ENCODE peak calls at places on chromosomes 7 and 10, in eight cellular contexts. One of them, this sample, is unnamed.

GRCh38 chr10:131694168-131694962 is 206.4 kb upstream of the PPP2R2D start:
- DNase-seq in heart right ventricle: no peak
- DNase-seq in NB4: no peak
- DNase-seq in Peyer's patch: no peak
- DNase-seq in fibroblast of lung: no peak
- DNase-seq in AG09309: no peak
- DNase-seq in left ventricle myocardium inferior: no peak
- DNase-seq in bronchial epithelial cell: no peak
- DNase-seq in this sample: peak

GRCh38 chr7:8201846-8202441 is 60.0 kb downstream of the ICA1 start:
- DNase-seq in bronchial epithelial cell: peak
- DNase-seq in AG09309: no peak
- DNase-seq in fibroblast of lung: no peak
- DNase-seq in Peyer's patch: no peak
- DNase-seq in NB4: no peak
- DNase-seq in heart right ventricle: no peak
- DNase-seq in left ventricle myocardium inferior: no peak
- DNase-seq in this sample: no peak

GRCh38 chr7:19772323-19772722 is 1.1 kb downstream of the TMEM196 start:
- DNase-seq in Peyer's patch: no peak
- DNase-seq in heart right ventricle: no peak
- DNase-seq in AG09309: no peak
- DNase-seq in fibroblast of lung: no peak
- DNase-seq in left ventricle myocardium inferior: no peak
- DNase-seq in bronchial epithelial cell: peak
- DNase-seq in NB4: no peak
- DNase-seq in this sample: no peak

GRCh38 chr10:35895331-35895730 is 253.2 kb upstream of the FZD8 start:
- DNase-seq in heart right ventricle: no peak
- DNase-seq in fibroblast of lung: no peak
- DNase-seq in AG09309: no peak
- DNase-seq in left ventricle myocardium inferior: no peak
- DNase-seq in bronchial epithelial cell: peak
- DNase-seq in NB4: no peak
- DNase-seq in Peyer's patch: no peak
- DNase-seq in this sample: no peak

GRCh38 chr10:78528749-78529204 is 495.1 kb downstream of the RPS24 start:
- DNase-seq in bronchial epithelial cell: no peak
- DNase-seq in left ventricle myocardium inferior: no peak
- DNase-seq in Peyer's patch: no peak
- DNase-seq in NB4: no peak
- DNase-seq in AG09309: no peak
- DNase-seq in fibroblast of lung: no peak
- DNase-seq in heart right ventricle: no peak
- DNase-seq in this sample: no peak

GRCh38 chr7:105787793-105788192 is 88.6 kb downstream of the ATXN7L1 start:
- DNase-seq in fibroblast of lung: no peak
- DNase-seq in Peyer's patch: no peak
- DNase-seq in AG09309: no peak
- DNase-seq in heart right ventricle: no peak
- DNase-seq in NB4: no peak
- DNase-seq in left ventricle myocardium inferior: no peak
- DNase-seq in bronchial epithelial cell: no peak
- DNase-seq in this sample: no peak

GRCh38 chr10:92697663-92698511 is 8.1 kb downstream of the HHEX start:
- DNase-seq in NB4: peak
- DNase-seq in heart right ventricle: no peak
- DNase-seq in AG09309: no peak
- DNase-seq in bronchial epithelial cell: no peak
- DNase-seq in Peyer's patch: no peak
- DNase-seq in fibroblast of lung: no peak
- DNase-seq in left ventricle myocardium inferior: no peak
- DNase-seq in this sample: no peak

GRCh38 chr10:18406136-18406535 is 245.3 kb downstream of the NSUN6 start:
- DNase-seq in fibroblast of lung: no peak
- DNase-seq in Peyer's patch: no peak
- DNase-seq in NB4: peak
- DNase-seq in left ventricle myocardium inferior: no peak
- DNase-seq in heart right ventricle: no peak
- DNase-seq in AG09309: no peak
- DNase-seq in bronchial epithelial cell: no peak
- DNase-seq in this sample: no peak

GRCh38 chr10:102721954-102722353 is 7.5 kb downstream of the SFXN2 start:
- DNase-seq in AG09309: no peak
- DNase-seq in left ventricle myocardium inferior: no peak
- DNase-seq in Peyer's patch: no peak
- DNase-seq in bronchial epithelial cell: no peak
- DNase-seq in heart right ventricle: no peak
- DNase-seq in fibroblast of lung: no peak
- DNase-seq in NB4: no peak
- DNase-seq in this sample: no peak

GRCh38 chr7:116368960-116369359 is 130.6 kb upstream of the CAV2 start:
- DNase-seq in fibroblast of lung: no peak
- DNase-seq in NB4: no peak
- DNase-seq in Peyer's patch: no peak
- DNase-seq in bronchial epithelial cell: no peak
- DNase-seq in heart right ventricle: no peak
- DNase-seq in left ventricle myocardium inferior: no peak
- DNase-seq in AG09309: no peak
- DNase-seq in this sample: no peak

GRCh38 chr7:44186736-44187135 is 2.5 kb downstream of the GCK start:
- DNase-seq in NB4: no peak
- DNase-seq in fibroblast of lung: no peak
- DNase-seq in bronchial epithelial cell: no peak
- DNase-seq in left ventricle myocardium inferior: no peak
- DNase-seq in heart right ventricle: no peak
- DNase-seq in AG09309: no peak
- DNase-seq in Peyer's patch: no peak
- DNase-seq in this sample: no peak

DNA sequence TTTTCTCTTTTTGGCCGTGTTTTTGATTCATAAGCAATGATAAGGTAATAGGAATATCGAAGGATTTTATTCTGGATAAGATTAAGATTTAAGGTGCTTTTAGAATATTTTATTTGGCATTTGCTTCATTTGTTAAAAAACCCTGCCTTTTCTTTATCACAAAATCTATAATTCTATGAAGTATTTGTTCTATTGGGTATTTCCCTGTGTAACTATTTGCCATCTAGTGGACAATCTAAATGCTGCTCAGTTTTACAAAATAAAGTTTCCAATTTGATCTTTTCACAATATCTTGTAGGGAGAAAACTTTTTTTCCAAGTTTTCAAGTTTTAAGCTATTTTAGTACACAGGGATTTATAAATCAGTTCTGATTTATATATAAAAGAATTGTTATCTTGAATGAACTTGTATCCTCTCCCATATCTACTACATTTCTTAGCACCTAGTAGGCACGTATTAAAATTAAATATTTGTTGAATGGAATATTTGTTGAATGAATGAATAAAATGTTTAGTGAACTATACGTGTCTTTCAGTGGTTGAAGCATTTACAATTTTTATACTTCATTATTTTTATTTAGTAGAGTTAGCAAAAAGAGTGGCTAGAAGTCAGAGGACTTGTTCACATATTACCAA is 26.5 kb downstream of the ANKRD7 start:
- DNase-seq in Peyer's patch: no peak
- DNase-seq in AG09309: no peak
- DNase-seq in bronchial epithelial cell: no peak
- DNase-seq in fibroblast of lung: no peak
- DNase-seq in NB4: no peak
- DNase-seq in heart right ventricle: no peak
- DNase-seq in left ventricle myocardium inferior: no peak
- DNase-seq in this sample: no peak
- TF ChIP-seq CTCF in Peyer's patch: no peak
- TF ChIP-seq CTCF in AG09309: peak
- TF ChIP-seq CTCF in bronchial epithelial cell: peak
- TF ChIP-seq CTCF in fibroblast of lung: peak
- TF ChIP-seq CTCF in NB4: peak
- TF ChIP-seq CTCF in heart right ventricle: no peak
- TF ChIP-seq CTCF in left ventricle myocardium inferior: no peak
- TF ChIP-seq CTCF in this sample: no peak

GRCh38 chr7:87129332-87129731 is 22.9 kb upstream of the DMTF1 start:
- DNase-seq in fibroblast of lung: no peak
- DNase-seq in NB4: no peak
- DNase-seq in AG09309: no peak
- DNase-seq in bronchial epithelial cell: no peak
- DNase-seq in heart right ventricle: no peak
- DNase-seq in Peyer's patch: no peak
- DNase-seq in left ventricle myocardium inferior: no peak
- DNase-seq in this sample: no peak

GRCh38 chr7:87127019-87127418 is 25.2 kb upstream of the DMTF1 start:
- DNase-seq in left ventricle myocardium inferior: no peak
- DNase-seq in Peyer's patch: no peak
- DNase-seq in bronchial epithelial cell: no peak
- DNase-seq in NB4: no peak
- DNase-seq in heart right ventricle: no peak
- DNase-seq in AG09309: no peak
- DNase-seq in fibroblast of lung: no peak
- DNase-seq in this sample: no peak

GRCh38 chr7:87129836-87130235 is 22.4 kb upstream of the DMTF1 start:
- DNase-seq in NB4: no peak
- DNase-seq in fibroblast of lung: no peak
- DNase-seq in Peyer's patch: no peak
- DNase-seq in heart right ventricle: no peak
- DNase-seq in AG09309: no peak
- DNase-seq in bronchial epithelial cell: no peak
- DNase-seq in left ventricle myocardium inferior: no peak
- DNase-seq in this sample: no peak

GRCh38 chr7:87131806-87132205 is 20.4 kb upstream of the DMTF1 start:
- DNase-seq in NB4: no peak
- DNase-seq in fibroblast of lung: no peak
- DNase-seq in Peyer's patch: no peak
- DNase-seq in bronchial epithelial cell: no peak
- DNase-seq in heart right ventricle: no peak
- DNase-seq in left ventricle myocardium inferior: no peak
- DNase-seq in AG09309: no peak
- DNase-seq in this sample: no peak

GRCh38 chr7:87128883-87129282 is 23.4 kb upstream of the DMTF1 start:
- DNase-seq in left ventricle myocardium inferior: no peak
- DNase-seq in bronchial epithelial cell: no peak
- DNase-seq in Peyer's patch: no peak
- DNase-seq in AG09309: no peak
- DNase-seq in fibroblast of lung: no peak
- DNase-seq in heart right ventricle: no peak
- DNase-seq in NB4: no peak
- DNase-seq in this sample: no peak
- H3K4me3 ChIP-seq in left ventricle myocardium inferior: no peak
- H3K4me3 ChIP-seq in bronchial epithelial cell: no peak
- H3K4me3 ChIP-seq in Peyer's patch: no peak
- H3K4me3 ChIP-seq in AG09309: no peak
- H3K4me3 ChIP-seq in fibroblast of lung: no peak
- H3K4me3 ChIP-seq in heart right ventricle: no peak
- H3K4me3 ChIP-seq in NB4: no peak
- H3K4me3 ChIP-seq in this sample: no peak

DNA sequence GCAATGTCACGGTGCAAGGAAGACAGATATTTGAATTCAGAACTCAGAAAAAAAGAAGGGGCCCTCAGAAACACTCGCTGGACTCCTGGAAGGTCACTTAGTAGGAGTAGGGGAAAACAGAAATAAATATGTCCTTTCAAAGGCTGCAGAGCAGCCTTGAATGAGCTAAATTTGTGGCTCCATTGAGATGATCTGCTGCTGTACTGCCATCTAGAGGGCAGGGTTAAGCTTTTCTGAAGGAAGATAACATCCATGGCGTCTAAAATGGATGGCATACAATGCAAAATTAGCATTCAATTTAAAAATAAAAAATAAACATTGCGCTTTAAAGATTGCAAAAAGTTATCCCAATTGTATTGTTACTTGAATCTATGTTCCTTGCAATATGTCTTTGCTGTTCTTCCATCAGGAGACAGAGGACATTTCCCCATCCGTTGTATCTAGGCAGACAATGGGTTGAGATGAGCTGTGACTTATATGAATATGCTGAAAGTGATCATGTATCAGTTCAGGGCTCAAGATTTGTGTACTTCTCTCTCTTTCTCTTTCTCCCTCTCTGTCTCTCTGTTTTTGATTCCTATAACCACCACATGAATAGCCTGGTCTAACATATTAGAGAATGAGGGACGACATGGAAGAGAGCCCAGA is 642.2 kb downstream of the SH2D4B start:
- DNase-seq in left ventricle myocardium inferior: no peak
- DNase-seq in Peyer's patch: no peak
- DNase-seq in fibroblast of lung: no peak
- DNase-seq in AG09309: no peak
- DNase-seq in bronchial epithelial cell: peak
- DNase-seq in NB4: peak
- DNase-seq in heart right ventricle: no peak
- DNase-seq in this sample: no peak
- TF ChIP-seq CTCF in left ventricle myocardium inferior: peak
- TF ChIP-seq CTCF in Peyer's patch: no peak
- TF ChIP-seq CTCF in fibroblast of lung: no peak
- TF ChIP-seq CTCF in AG09309: peak
- TF ChIP-seq CTCF in bronchial epithelial cell: peak
- TF ChIP-seq CTCF in NB4: peak
- TF ChIP-seq CTCF in heart right ventricle: no peak
- TF ChIP-seq CTCF in this sample: no peak

GRCh38 chr7:55018361-55019328 is at the start of gene EGFR:
- DNase-seq in left ventricle myocardium inferior: peak
- DNase-seq in fibroblast of lung: peak
- DNase-seq in NB4: no peak
- DNase-seq in Peyer's patch: peak
- DNase-seq in heart right ventricle: peak
- DNase-seq in bronchial epithelial cell: peak
- DNase-seq in AG09309: no peak
- DNase-seq in this sample: peak

GRCh38 chr7:55016061-55016745 is 2.6 kb upstream of the EGFR start:
- DNase-seq in heart right ventricle: no peak
- DNase-seq in AG09309: no peak
- DNase-seq in NB4: no peak
- DNase-seq in left ventricle myocardium inferior: no peak
- DNase-seq in bronchial epithelial cell: no peak
- DNase-seq in fibroblast of lung: peak
- DNase-seq in Peyer's patch: no peak
- DNase-seq in this sample: no peak

GRCh38 chr7:55019329-55019690 is 493 bp downstream of the EGFR start:
- DNase-seq in AG09309: no peak
- DNase-seq in left ventricle myocardium inferior: peak
- DNase-seq in Peyer's patch: peak
- DNase-seq in heart right ventricle: peak
- DNase-seq in fibroblast of lung: peak
- DNase-seq in bronchial epithelial cell: no peak
- DNase-seq in NB4: no peak
- DNase-seq in this sample: no peak

GRCh38 chr7:55016746-55017090 is 2.1 kb upstream of the EGFR start:
- DNase-seq in AG09309: no peak
- DNase-seq in Peyer's patch: no peak
- DNase-seq in fibroblast of lung: no peak
- DNase-seq in bronchial epithelial cell: no peak
- DNase-seq in left ventricle myocardium inferior: no peak
- DNase-seq in heart right ventricle: no peak
- DNase-seq in NB4: no peak
- DNase-seq in this sample: no peak

DNA sequence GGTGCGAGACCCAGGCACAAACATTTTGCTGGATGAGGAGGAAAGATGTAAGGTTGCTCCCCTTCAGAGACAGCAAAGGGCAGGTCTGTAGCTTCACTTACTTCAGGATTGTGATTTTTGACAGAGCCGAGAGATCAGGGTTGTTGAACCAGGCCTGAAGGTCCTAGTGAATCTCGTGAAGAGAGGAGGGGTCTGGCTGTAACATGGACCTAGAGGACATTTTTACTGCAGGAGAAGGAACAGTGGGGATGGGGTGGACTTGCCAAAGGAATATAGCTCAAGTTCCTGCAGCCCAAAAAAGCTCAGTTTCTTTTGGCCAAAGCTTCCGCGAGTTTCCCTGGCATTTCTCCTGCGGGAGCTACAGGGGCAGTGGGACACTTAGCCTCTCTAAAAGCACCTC is 976 bp upstream of the EGFR start:
- DNase-seq in heart right ventricle: no peak
- DNase-seq in NB4: no peak
- DNase-seq in Peyer's patch: no peak
- DNase-seq in AG09309: no peak
- DNase-seq in left ventricle myocardium inferior: no peak
- DNase-seq in bronchial epithelial cell: no peak
- DNase-seq in fibroblast of lung: no peak
- DNase-seq in this sample: no peak
- H3K4me3 ChIP-seq in heart right ventricle: peak
- H3K4me3 ChIP-seq in NB4: no peak
- H3K4me3 ChIP-seq in Peyer's patch: no peak
- H3K4me3 ChIP-seq in AG09309: no peak
- H3K4me3 ChIP-seq in left ventricle myocardium inferior: peak
- H3K4me3 ChIP-seq in bronchial epithelial cell: no peak
- H3K4me3 ChIP-seq in fibroblast of lung: no peak
- H3K4me3 ChIP-seq in this sample: no peak